ENCODE peak calls at places on chromosomes 11 and 22, in nine cellular contexts. H is activated T-helper 1 cell treated with anti-CD3 and anti-CD28 coated beads, Interleukin-2, amount 50 U/mL, for 16 hours; G is WTC11; Y is DMS79 treated with DMSO at 0.1 percent for 48 hours; K is T-helper 9 cell; O is NCI-H69; F is activated T-cell treated with anti-CD3 and anti-CD28 coated beads, Interleukin-2, amount 50 U/mL, for 72 hours; U is C1 segment of cervical spinal cord; A is HS-5. X is an unnamed sample.

GRCh38 chr22:44396021-44396726 is 83.4 kb upstream of the SHISAL1 start:
- DNase-seq in H (no peak), G (no peak), Y (no peak), K (no peak), O (no peak), F (no peak), U (no peak), A (no peak), X (no peak)

GRCh38 chr11:128860571-128861361 is 6.3 kb downstream of the KCNJ1 start:
- DNase-seq in H (no peak), G (no peak), Y (no peak), K (no peak), O (no peak), F (no peak), U (no peak), A (no peak), X (no peak)

GRCh38 chr11:9038537-9038936 is 34.7 kb upstream of the NRIP3 start:
- DNase-seq in H (no peak), G (no peak), Y (no peak), K (no peak), O (no peak), F (no peak), U (no peak), A (no peak), X (no peak)

GRCh38 chr11:13663631-13664071 is 4.8 kb upstream of the FAR1 start:
- DNase-seq in H (no peak), G (no peak), Y (no peak), K (no peak), O (no peak), F (no peak), U (no peak), A (peak), X (no peak)

GRCh38 chr11:26553182-26553581 is 18.9 kb downstream of the MUC15 start:
- DNase-seq in H (no peak), G (no peak), Y (peak), K (no peak), O (no peak), F (no peak), U (no peak), A (no peak), X (no peak)

GRCh38 chr11:125164422-125165110 is at the start of gene PKNOX2:
- DNase-seq in H (peak), G (peak), Y (peak), K (peak), O (peak), F (peak), U (peak), A (no peak), X (peak)

GRCh38 chr11:131977231-131977630 is 606.8 kb downstream of the NTM start:
- DNase-seq in H (no peak), G (no peak), Y (no peak), K (no peak), O (no peak), F (no peak), U (no peak), A (peak), X (peak)

GRCh38 chr22:28799125-28799833 is 1.1 kb downstream of the XBP1 start:
- DNase-seq in H (no peak), G (no peak), Y (peak), K (no peak), O (peak), F (peak), U (no peak), A (peak), X (no peak)

GRCh38 chr22:40039482-40039881 is 44.7 kb downstream of the FAM83F start:
- DNase-seq in H (no peak), G (no peak), Y (no peak), K (no peak), O (no peak), F (no peak), U (no peak), A (no peak), X (no peak)

GRCh38 chr11:64607381-64608259 is 16.6 kb downstream of the SLC22A12 start:
- DNase-seq in H (no peak), G (no peak), Y (no peak), K (no peak), O (no peak), F (no peak), U (peak), A (no peak), X (no peak)

GRCh38 chr11:65844231-65844872 is 10.6 kb downstream of the SNX32 start:
- DNase-seq in H (no peak), G (no peak), Y (no peak), K (no peak), O (no peak), F (no peak), U (no peak), A (no peak), X (no peak)

GRCh38 chr11:122317337-122317736 is 201.3 kb upstream of the BLID start:
- DNase-seq in H (no peak), G (no peak), Y (no peak), K (no peak), O (no peak), F (no peak), U (no peak), A (no peak), X (no peak)

GRCh38 chr11:1197886-1198765 is 24.7 kb upstream of the MUC5B start:
- DNase-seq in H (no peak), G (peak), Y (no peak), K (no peak), O (no peak), F (peak), U (no peak), A (no peak), X (no peak)

GRCh38 chr11:115321602-115322289 is 182.5 kb downstream of the CADM1 start:
- DNase-seq in H (no peak), G (no peak), Y (no peak), K (no peak), O (peak), F (no peak), U (no peak), A (no peak), X (no peak)